ENCODE peak calls at places on chromosome 2, in seven cellular contexts. F is GM23338, N is A673, P is adrenal gland, Z is aorta, B is mesenchymal stem cell, K is heart left ventricle. O is an unnamed sample. For H3K36me3 and H3K27me3, the result is how much of the 10 kb centered on the place peaks cover.

GRCh38 chr2:100257939-100258338 is 64.4 kb downstream of the LONRF2 start:
- DNase-seq in K (no peak), F (no peak), Z (no peak), B (peak), N (no peak), P (peak), O (no peak)

GRCh38 chr2:133264951-133265949 is 303.0 kb downstream of the NCKAP5 start:
- DNase-seq in K (peak), B (no peak), P (peak), Z (no peak), N (peak), F (peak), O (peak)

GRCh38 chr2:136997550-136997949 is 232.2 kb downstream of the THSD7B start:
- DNase-seq in N (no peak), F (no peak), Z (no peak), P (no peak), K (no peak), B (no peak), O (no peak)

GRCh38 chr2:219406861-219407230 is 11.3 kb upstream of the DES start:
- DNase-seq in P (no peak), Z (peak), N (no peak), B (peak), K (peak), F (no peak), O (no peak)

GRCh38 chr2:165382362-165382761 is 87.1 kb upstream of the CSRNP3 start:
- DNase-seq in Z (no peak), N (no peak), P (no peak), K (no peak), B (no peak), F (no peak), O (no peak)

GRCh38 chr2:70471129-70471528 is 82.5 kb downstream of the TGFA start:
- DNase-seq in K (no peak), N (no peak), F (no peak), Z (no peak), P (no peak), B (no peak), O (no peak)

GRCh38 chr2:178008636-178009289 is 63.8 kb downstream of the PDE11A start:
- DNase-seq in K (peak), N (peak), Z (no peak), F (peak), P (peak), B (no peak), O (no peak)

GRCh38 chr2:145744541-145745386 is 1224.8 kb upstream of the ZEB2 start:
- DNase-seq in K (no peak), N (peak), Z (no peak), B (peak), P (no peak), F (no peak), O (no peak)

GRCh38 chr2:189751080-189751658 is 11.4 kb downstream of the OSGEPL1 start:
- DNase-seq in K (no peak), Z (peak), N (peak), F (peak), P (peak), B (peak), O (peak)

GRCh38 chr2:64567473-64567872 is 43.3 kb downstream of the AFTPH start:
- DNase-seq in F (no peak), Z (no peak), K (no peak), B (no peak), N (no peak), P (no peak), O (no peak)

GRCh38 chr2:45675130-45675812 is 23.8 kb downstream of the PRKCE start:
- DNase-seq in F (no peak), Z (no peak), K (peak), B (no peak), N (no peak), P (peak), O (no peak)

DNA sequence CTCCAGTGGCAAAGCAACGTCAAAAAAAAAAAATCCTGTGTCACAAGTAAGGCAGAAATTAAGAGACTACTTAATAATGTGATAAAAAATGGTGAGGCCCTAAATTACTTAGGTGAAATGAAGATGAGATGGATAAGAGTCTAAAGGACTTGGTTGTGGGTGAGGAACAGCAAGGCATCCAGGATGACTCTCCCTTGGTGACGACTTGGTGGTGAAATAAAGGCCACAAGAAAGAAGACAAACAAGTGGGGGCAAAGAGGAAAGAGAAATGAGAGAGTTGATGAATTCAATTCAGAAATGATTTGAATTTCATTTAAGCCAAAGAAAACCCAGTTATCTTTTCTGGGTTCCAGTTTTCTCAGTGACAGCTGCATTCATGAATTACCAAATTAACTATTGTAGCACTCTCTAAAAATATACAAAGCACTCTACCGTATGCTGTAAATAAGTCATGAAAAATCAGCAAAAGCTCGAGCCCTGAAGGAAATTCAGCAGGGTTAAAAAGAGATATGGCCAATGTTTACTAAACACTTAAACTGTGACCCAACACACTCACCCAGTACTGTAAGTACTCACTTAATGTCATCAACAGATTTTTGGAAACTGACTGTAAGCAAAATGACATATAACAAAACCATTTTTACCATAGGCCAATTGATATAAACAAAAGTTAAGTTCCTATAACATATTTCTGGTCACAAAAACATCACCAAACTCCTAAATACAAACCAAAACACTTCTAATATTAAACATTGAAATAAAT is 1.4 kb downstream of the METTL8 start:
- DNase-seq in K (no peak), Z (no peak), F (no peak), N (no peak), P (no peak), B (peak), O (no peak)
- H3K4me3 ChIP-seq in K (no peak), Z (no peak), F (peak), N (peak), P (no peak), B (peak), O (no peak)

GRCh38 chr2:233447506-233448219 is 93.4 kb downstream of the DGKD start:
- DNase-seq in B (no peak), P (no peak), N (no peak), K (no peak), F (no peak), Z (peak), O (no peak)

GRCh38 chr2:233449071-233449901 is 95.0 kb downstream of the DGKD start:
- DNase-seq in Z (peak), K (no peak), F (peak), P (peak), N (peak), B (peak), O (peak)

GRCh38 chr2:233448220-233448559 is 93.9 kb downstream of the DGKD start:
- DNase-seq in P (no peak), N (peak), B (no peak), Z (peak), F (peak), K (no peak), O (peak)

GRCh38 chr2:233449921-233450853 is 95.9 kb downstream of the DGKD start:
- DNase-seq in F (no peak), B (no peak), K (no peak), P (no peak), Z (peak), N (no peak), O (no peak)

DNA sequence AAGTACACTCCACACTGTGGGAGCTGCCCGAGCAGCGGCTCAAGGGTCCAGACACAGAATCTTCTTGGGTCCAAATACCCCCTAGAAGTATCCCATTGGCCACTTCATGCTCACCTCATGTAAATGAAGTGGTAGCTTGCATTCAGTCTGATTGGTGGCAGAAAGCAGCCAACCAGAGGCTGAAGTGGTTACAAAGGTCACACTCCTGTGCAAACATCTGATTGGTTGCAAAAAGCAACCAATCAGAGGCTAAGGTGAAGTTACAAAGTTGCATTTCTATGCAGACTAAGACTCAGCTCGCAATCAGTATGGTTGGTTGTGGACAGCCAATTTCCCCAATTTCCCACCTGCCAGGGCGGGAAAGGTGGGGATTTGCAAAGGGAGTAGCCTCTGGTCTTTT is 94.3 kb downstream of the DGKD start:
- DNase-seq in F (no peak), Z (no peak), B (no peak), N (no peak), P (no peak), K (no peak), O (no peak)
- H3K36me3 ChIP-seq in F (under half), Z (under half), B (under half), N (half or more), P (under half), K (half or more), O (under half)

DNA sequence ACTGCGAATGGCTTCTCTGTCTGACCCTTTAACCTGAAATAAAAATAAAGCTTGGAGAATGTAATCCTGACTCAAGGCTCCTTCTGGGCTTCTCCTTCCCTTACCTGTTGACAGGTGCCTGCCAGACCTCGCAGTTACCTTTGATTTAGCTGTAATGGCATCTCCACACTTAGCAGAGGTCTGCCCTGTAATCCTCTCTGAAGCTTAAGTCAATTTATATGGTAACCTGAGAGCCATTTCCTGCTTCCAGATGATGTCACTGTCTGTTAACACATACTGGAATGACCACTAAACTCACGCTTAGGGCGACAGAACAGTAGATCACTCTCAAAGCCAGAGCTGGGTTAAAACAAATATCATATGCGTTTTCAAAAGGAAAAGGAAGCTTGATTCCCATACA is 29.4 kb upstream of the FOXI3 start:
- DNase-seq in N (peak), K (no peak), P (no peak), Z (no peak), F (peak), B (no peak), O (no peak)
- H3K27me3 ChIP-seq in N (under half), K (under half), P (under half), Z (under half), F (under half), B (under half), O (under half)

DNA sequence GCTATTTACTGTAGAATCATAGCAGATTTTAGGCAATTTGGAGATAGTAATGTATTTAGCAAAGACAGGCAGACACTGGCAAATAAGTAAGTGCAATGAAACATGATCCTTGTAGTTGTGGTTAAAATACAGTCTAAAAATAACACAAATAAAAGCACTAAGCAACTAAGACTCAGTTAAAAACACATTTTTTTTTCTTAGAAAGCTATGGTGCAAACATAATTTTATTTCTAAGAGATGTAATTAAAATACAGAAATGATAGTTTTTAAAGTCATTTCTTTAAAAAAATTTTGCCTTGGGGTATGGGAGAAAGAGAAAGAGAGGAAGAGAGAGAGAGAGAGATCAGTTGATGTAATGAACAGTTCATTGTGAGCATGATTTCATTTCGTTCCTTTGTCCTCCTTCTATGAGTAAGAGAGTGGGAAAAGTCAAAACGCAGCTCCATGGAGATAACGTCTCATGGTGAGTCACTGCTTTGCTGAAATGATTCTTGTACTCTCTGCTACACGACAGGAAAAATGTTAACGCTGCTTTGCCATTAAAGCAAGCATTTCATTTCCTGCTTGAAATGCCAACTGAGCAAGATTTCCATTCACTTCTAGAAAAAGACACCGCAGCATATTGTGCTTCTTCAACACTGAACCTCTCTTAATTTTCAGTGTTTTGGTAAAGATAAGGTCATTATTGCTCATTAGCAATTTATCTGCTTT is 61.3 kb upstream of the PGAP1 start:
- DNase-seq in P (peak), N (peak), B (peak), F (peak), K (peak), Z (no peak), O (no peak)
- H3K4me3 ChIP-seq in P (no peak), N (peak), B (peak), F (no peak), K (peak), Z (no peak), O (no peak)

GRCh38 chr2:26284132-26284531 is 39.4 kb downstream of the HADHB start:
- DNase-seq in F (no peak), Z (no peak), K (no peak), N (no peak), P (no peak), B (no peak), O (no peak)
- H3K36me3 ChIP-seq in F (under half), Z (under half), K (half or more), N (half or more), P (under half), B (half or more), O (under half)